ENCODE peak calls at places on chromosomes 13 and 19, in five cellular contexts. One of them, this sample, is unnamed.

GRCh38 chr19:3985643-3986259 is 488 bp upstream of the EEF2 start:
- DNase-seq in tibial artery: no peak
- DNase-seq in transverse colon: no peak
- DNase-seq in thyroid gland: no peak
- DNase-seq in IMR-90: no peak
- DNase-seq in this sample: no peak

GRCh38 chr13:77563110-77563509 is 27.6 kb downstream of the SCEL start:
- DNase-seq in transverse colon: no peak
- DNase-seq in tibial artery: no peak
- DNase-seq in thyroid gland: no peak
- DNase-seq in IMR-90: peak; percentile 17
- DNase-seq in this sample: no peak

GRCh38 chr13:48232420-48233096 is 448 bp upstream of the ITM2B start:
- DNase-seq in thyroid gland: peak; percentile 39
- DNase-seq in transverse colon: peak; percentile 52
- DNase-seq in tibial artery: peak; percentile 88
- DNase-seq in IMR-90: no peak
- DNase-seq in this sample: no peak

GRCh38 chr13:112702983-112703379 is 13.1 kb downstream of the ATP11A start:
- DNase-seq in transverse colon: peak; percentile 3
- DNase-seq in IMR-90: no peak
- DNase-seq in thyroid gland: no peak
- DNase-seq in tibial artery: peak; percentile 4
- DNase-seq in this sample: no peak

GRCh38 chr19:53172892-53173291 is 14.0 kb upstream of the ZNF347 start:
- DNase-seq in thyroid gland: no peak
- DNase-seq in tibial artery: no peak
- DNase-seq in transverse colon: no peak
- DNase-seq in IMR-90: peak; percentile 48
- DNase-seq in this sample: no peak

GRCh38 chr19:14599548-14600147 is 16.8 kb downstream of the CLEC17A start:
- DNase-seq in thyroid gland: no peak
- DNase-seq in transverse colon: no peak
- DNase-seq in tibial artery: no peak
- DNase-seq in IMR-90: no peak
- DNase-seq in this sample: no peak

GRCh38 chr19:47765522-47766358 is 12.8 kb upstream of the SELENOW start:
- DNase-seq in thyroid gland: peak; percentile 63
- DNase-seq in transverse colon: peak; percentile 72
- DNase-seq in tibial artery: peak; percentile 79
- DNase-seq in IMR-90: peak; percentile 44
- DNase-seq in this sample: peak; percentile 46

GRCh38 chr13:51619614-51620013 is 35.4 kb downstream of the WDFY2 start:
- DNase-seq in transverse colon: no peak
- DNase-seq in tibial artery: no peak
- DNase-seq in thyroid gland: no peak
- DNase-seq in IMR-90: peak; percentile 85
- DNase-seq in this sample: no peak

GRCh38 chr13:59494560-59494970 is 669.2 kb downstream of the DIAPH3 start:
- DNase-seq in transverse colon: no peak
- DNase-seq in thyroid gland: peak; percentile 41
- DNase-seq in IMR-90: peak; percentile 81
- DNase-seq in tibial artery: no peak
- DNase-seq in this sample: no peak

GRCh38 chr13:41649659-41650058 is 192.3 kb downstream of the RGCC start:
- DNase-seq in IMR-90: peak; percentile 38
- DNase-seq in thyroid gland: no peak
- DNase-seq in transverse colon: no peak
- DNase-seq in tibial artery: no peak
- DNase-seq in this sample: no peak

GRCh38 chr13:31444266-31444862 is 244.6 kb downstream of the B3GLCT start:
- DNase-seq in tibial artery: no peak
- DNase-seq in thyroid gland: no peak
- DNase-seq in transverse colon: no peak
- DNase-seq in IMR-90: no peak
- DNase-seq in this sample: no peak

GRCh38 chr19:16671652-16672274 is 10.8 kb downstream of the TMEM38A start:
- DNase-seq in transverse colon: peak; percentile 43
- DNase-seq in thyroid gland: no peak
- DNase-seq in IMR-90: no peak
- DNase-seq in tibial artery: no peak
- DNase-seq in this sample: no peak

GRCh38 chr19:7857727-7858701 is 16.2 kb downstream of the PRR36 start:
- DNase-seq in tibial artery: no peak
- DNase-seq in IMR-90: no peak
- DNase-seq in thyroid gland: no peak
- DNase-seq in transverse colon: no peak
- DNase-seq in this sample: no peak

GRCh38 chr19:19911150-19911549 is 10.4 kb downstream of the ZNF93 start:
- DNase-seq in IMR-90: peak; percentile 26
- DNase-seq in thyroid gland: no peak
- DNase-seq in transverse colon: no peak
- DNase-seq in tibial artery: no peak
- DNase-seq in this sample: no peak

GRCh38 chr13:60797112-60797511 is 400.1 kb downstream of the TDRD3 start:
- DNase-seq in tibial artery: no peak
- DNase-seq in IMR-90: no peak
- DNase-seq in thyroid gland: no peak
- DNase-seq in transverse colon: no peak
- DNase-seq in this sample: no peak

GRCh38 chr13:30971575-30971974 is 39.1 kb downstream of the TEX26 start:
- DNase-seq in tibial artery: no peak
- DNase-seq in transverse colon: no peak
- DNase-seq in IMR-90: peak; percentile 63
- DNase-seq in thyroid gland: no peak
- DNase-seq in this sample: no peak

GRCh38 chr19:3206216-3206953 is 18.1 kb upstream of the CELF5 start:
- DNase-seq in tibial artery: no peak
- DNase-seq in thyroid gland: no peak
- DNase-seq in transverse colon: no peak
- DNase-seq in IMR-90: no peak
- DNase-seq in this sample: no peak

GRCh38 chr13:40388617-40389016 is 277.8 kb downstream of the FOXO1 start:
- DNase-seq in IMR-90: peak; percentile 3
- DNase-seq in thyroid gland: peak; percentile 27
- DNase-seq in transverse colon: peak; percentile 64
- DNase-seq in tibial artery: no peak
- DNase-seq in this sample: peak; percentile 65

GRCh38 chr13:74316531-74316930 is 182.3 kb upstream of the KLF12 start:
- DNase-seq in transverse colon: no peak
- DNase-seq in tibial artery: no peak
- DNase-seq in IMR-90: peak; percentile 1
- DNase-seq in thyroid gland: no peak
- DNase-seq in this sample: no peak

GRCh38 chr19:46954502-46955004 is 65.1 kb upstream of the NPAS1 start:
- DNase-seq in thyroid gland: no peak
- DNase-seq in transverse colon: no peak
- DNase-seq in tibial artery: no peak
- DNase-seq in IMR-90: no peak
- DNase-seq in this sample: no peak

GRCh38 chr19:5369962-5370367 is 29.4 kb upstream of the PTPRS start:
- DNase-seq in thyroid gland: peak; percentile 47
- DNase-seq in IMR-90: no peak
- DNase-seq in tibial artery: no peak
- DNase-seq in transverse colon: peak; percentile 54
- DNase-seq in this sample: peak; percentile 36

DNA sequence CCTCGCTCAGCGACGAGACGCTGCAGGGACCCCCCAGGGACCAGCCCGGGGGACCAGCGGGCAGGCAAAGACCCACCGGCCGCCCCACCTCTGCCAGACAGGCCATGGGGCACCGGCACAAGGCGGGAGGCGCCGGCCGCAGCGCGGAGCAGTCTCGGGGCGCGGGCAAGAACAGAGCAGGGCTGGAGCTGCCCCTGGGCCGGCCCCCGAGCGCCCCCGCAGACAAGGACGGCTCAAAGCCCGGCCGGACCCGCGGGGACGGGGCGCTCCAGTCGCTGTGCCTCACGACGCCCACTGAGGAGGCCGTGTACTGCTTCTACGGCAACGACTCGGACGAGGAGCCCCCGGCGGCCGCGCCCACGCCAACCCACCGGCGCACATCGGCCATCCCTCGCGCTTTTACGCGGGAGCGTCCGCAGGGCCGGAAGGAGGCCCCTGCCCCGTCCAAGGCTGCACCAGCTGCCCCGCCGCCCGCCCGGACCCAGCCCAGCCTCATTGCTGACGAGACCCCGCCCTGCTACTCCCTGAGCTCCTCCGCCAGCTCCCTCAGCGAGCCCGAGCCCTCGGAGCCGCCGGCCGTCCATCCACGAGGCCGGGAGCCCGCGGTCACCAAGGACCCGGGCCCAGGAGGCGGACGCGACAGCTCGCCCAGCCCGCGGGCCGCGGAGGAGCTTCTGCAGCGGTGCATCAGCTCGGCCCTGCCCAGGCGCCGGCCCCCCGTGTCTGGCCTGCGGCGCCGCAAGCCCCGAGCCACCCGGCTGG is 11.3 kb downstream of the C19orf25 start:
- DNase-seq in transverse colon: no peak
- DNase-seq in thyroid gland: no peak
- DNase-seq in tibial artery: no peak
- DNase-seq in IMR-90: no peak
- DNase-seq in this sample: no peak
- H3K4me1 ChIP-seq in transverse colon: peaks cover 33% of the 10 kb centered on the region
- H3K4me1 ChIP-seq in thyroid gland: peaks cover 29% of the 10 kb centered on the region
- H3K4me1 ChIP-seq in tibial artery: peaks cover 73% of the 10 kb centered on the region
- H3K4me1 ChIP-seq in IMR-90: peaks cover 21% of the 10 kb centered on the region
- H3K4me1 ChIP-seq in this sample: peaks cover 54% of the 10 kb centered on the region

GRCh38 chr19:17977073-17977472 is 10.2 kb downstream of the KCNN1 start:
- DNase-seq in thyroid gland: no peak
- DNase-seq in IMR-90: no peak
- DNase-seq in tibial artery: no peak
- DNase-seq in transverse colon: no peak
- DNase-seq in this sample: no peak

GRCh38 chr19:17977488-17977887 is 10.6 kb downstream of the KCNN1 start:
- DNase-seq in transverse colon: no peak
- DNase-seq in tibial artery: no peak
- DNase-seq in IMR-90: no peak
- DNase-seq in thyroid gland: no peak
- DNase-seq in this sample: no peak

GRCh38 chr19:17985037-17985818 is 18.3 kb downstream of the KCNN1 start:
- DNase-seq in IMR-90: no peak
- DNase-seq in tibial artery: no peak
- DNase-seq in transverse colon: no peak
- DNase-seq in thyroid gland: no peak
- DNase-seq in this sample: no peak

GRCh38 chr19:17982430-17982829 is 15.5 kb downstream of the KCNN1 start:
- DNase-seq in thyroid gland: no peak
- DNase-seq in transverse colon: no peak
- DNase-seq in tibial artery: no peak
- DNase-seq in IMR-90: no peak
- DNase-seq in this sample: no peak

GRCh38 chr19:17981611-17982010 is 14.7 kb downstream of the KCNN1 start:
- DNase-seq in transverse colon: no peak
- DNase-seq in IMR-90: no peak
- DNase-seq in tibial artery: no peak
- DNase-seq in thyroid gland: no peak
- DNase-seq in this sample: no peak
- H3K27me3 ChIP-seq in transverse colon: no peaks in the 10 kb centered on the region
- H3K27me3 ChIP-seq in IMR-90: peaks cover 5% of the 10 kb centered on the region
- H3K27me3 ChIP-seq in tibial artery: no peaks in the 10 kb centered on the region
- H3K27me3 ChIP-seq in thyroid gland: no peaks in the 10 kb centered on the region
- H3K27me3 ChIP-seq in this sample: no peaks in the 10 kb centered on the region

GRCh38 chr19:1278713-1279112 is 3.4 kb downstream of the FAM174C start:
- DNase-seq in transverse colon: no peak
- DNase-seq in IMR-90: no peak
- DNase-seq in tibial artery: no peak
- DNase-seq in thyroid gland: no peak
- DNase-seq in this sample: no peak
- TF ChIP-seq CTCF in transverse colon: no peak
- TF ChIP-seq CTCF in IMR-90: no peak
- TF ChIP-seq CTCF in tibial artery: no peak
- TF ChIP-seq CTCF in thyroid gland: no peak
- TF ChIP-seq CTCF in this sample: no peak

DNA sequence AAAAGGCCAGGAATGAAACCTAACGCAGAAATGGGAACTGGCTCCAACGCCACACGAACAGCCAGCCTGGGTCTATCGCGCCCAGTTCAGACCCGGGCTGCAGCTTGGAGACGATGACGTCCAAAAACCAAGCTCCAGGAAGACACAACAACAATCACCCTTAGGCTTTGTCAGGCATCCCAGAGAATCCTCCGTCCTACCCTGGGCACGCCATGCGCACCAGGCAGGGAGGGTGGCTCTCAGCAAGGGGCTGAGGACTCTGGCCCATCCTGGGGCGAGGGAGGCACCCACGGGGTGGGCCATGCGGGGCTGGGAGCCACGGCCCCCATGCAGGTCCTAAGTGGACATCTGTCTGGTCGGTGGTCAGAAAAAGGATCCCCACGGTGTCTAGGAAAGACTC is 9.0 kb downstream of the RASA3 start:
- DNase-seq in transverse colon: no peak
- DNase-seq in thyroid gland: no peak
- DNase-seq in IMR-90: no peak
- DNase-seq in tibial artery: no peak
- DNase-seq in this sample: no peak
- H3K4me1 ChIP-seq in transverse colon: peaks cover 16% of the 10 kb centered on the region
- H3K4me1 ChIP-seq in thyroid gland: peaks cover 3% of the 10 kb centered on the region
- H3K4me1 ChIP-seq in IMR-90: peaks cover 31% of the 10 kb centered on the region
- H3K4me1 ChIP-seq in tibial artery: peaks cover 42% of the 10 kb centered on the region
- H3K4me1 ChIP-seq in this sample: peaks cover 90% of the 10 kb centered on the region

GRCh38 chr13:84843368-84843767 is 955.9 kb downstream of the SLITRK6 start:
- DNase-seq in transverse colon: no peak
- DNase-seq in tibial artery: no peak
- DNase-seq in thyroid gland: no peak
- DNase-seq in IMR-90: no peak
- DNase-seq in this sample: no peak

GRCh38 chr13:84847107-84847506 is 952.1 kb downstream of the SLITRK6 start:
- DNase-seq in thyroid gland: no peak
- DNase-seq in IMR-90: no peak
- DNase-seq in tibial artery: no peak
- DNase-seq in transverse colon: no peak
- DNase-seq in this sample: no peak

GRCh38 chr13:84845875-84846619 is 953.2 kb downstream of the SLITRK6 start:
- DNase-seq in transverse colon: no peak
- DNase-seq in IMR-90: no peak
- DNase-seq in thyroid gland: no peak
- DNase-seq in tibial artery: no peak
- DNase-seq in this sample: no peak

GRCh38 chr13:84844473-84844872 is 954.7 kb downstream of the SLITRK6 start:
- DNase-seq in IMR-90: no peak
- DNase-seq in transverse colon: no peak
- DNase-seq in tibial artery: no peak
- DNase-seq in thyroid gland: no peak
- DNase-seq in this sample: no peak
- H3K27me3 ChIP-seq in IMR-90: no peaks in the 10 kb centered on the region
- H3K27me3 ChIP-seq in transverse colon: no peaks in the 10 kb centered on the region
- H3K27me3 ChIP-seq in tibial artery: no peaks in the 10 kb centered on the region
- H3K27me3 ChIP-seq in thyroid gland: no peaks in the 10 kb centered on the region
- H3K27me3 ChIP-seq in this sample: no peaks in the 10 kb centered on the region